ENCODE peak calls at places on chromosomes 3 and 15, in four cellular contexts. I, S, H and Y are unnamed samples.

GRCh38 chr3:145776782-145777408 is 384.1 kb downstream of the PLOD2 start:
- DNase-seq in I (peak; percentile 8), S (peak; percentile 26), H (peak; percentile 16), Y (no peak)

GRCh38 chr3:37198996-37199395 is 24.6 kb upstream of the LRRFIP2 start:
- DNase-seq in I (no peak), S (no peak), H (no peak), Y (no peak)

GRCh38 chr3:47877288-47877687 is 74.3 kb downstream of the DHX30 start:
- DNase-seq in I (no peak), S (no peak), H (no peak), Y (no peak)

GRCh38 chr15:62306851-62307504 is 141.9 kb upstream of the C2CD4B start:
- DNase-seq in I (no peak), S (peak; percentile 20), H (no peak), Y (no peak)

GRCh38 chr15:69380100-69380725 is 33.9 kb upstream of the KIF23 start:
- DNase-seq in I (no peak), S (no peak), H (no peak), Y (no peak)

GRCh38 chr3:72244396-72244795 is 459.4 kb upstream of the PROK2 start:
- DNase-seq in I (no peak), S (no peak), H (no peak), Y (no peak)

GRCh38 chr3:132382688-132383194 is 34.6 kb upstream of the DNAJC13 start:
- DNase-seq in I (no peak), S (no peak), H (no peak), Y (no peak)

GRCh38 chr3:72161870-72162617 is 377.1 kb upstream of the PROK2 start:
- DNase-seq in I (no peak), S (peak; percentile 62), H (no peak), Y (peak; percentile 20)

GRCh38 chr3:127690823-127691452 is 18.2 kb downstream of the ABTB1 start:
- DNase-seq in I (no peak), S (no peak), H (no peak), Y (no peak)

GRCh38 chr3:117304681-117305080 is 595.1 kb downstream of the TUSC7 start:
- DNase-seq in I (no peak), S (no peak), H (no peak), Y (peak; percentile 13)

GRCh38 chr15:47196057-47196456 is 521.2 kb upstream of the SEMA6D start:
- DNase-seq in I (peak; percentile 38), S (peak; percentile 57), H (peak; percentile 13), Y (no peak)

GRCh38 chr3:36792342-36792741 is 28.0 kb upstream of the DCLK3 start:
- DNase-seq in I (peak; percentile 12), S (no peak), H (no peak), Y (no peak)

GRCh38 chr15:52351206-52351907 is 55.8 kb upstream of the MYO5C start:
- DNase-seq in I (no peak), S (no peak), H (no peak), Y (no peak)